ENCODE peak calls at places on chromosome 14, in five cellular contexts. Q is CD4-positive, CD25-positive, alpha-beta regulatory T cell; D is stomach; M is tibial artery; K is SK-N-SH. J is an unnamed sample.

GRCh38 chr14:96888593-96888992 is 91.4 kb downstream of the VRK1 start:
- DNase-seq in Q (no peak), D (no peak), M (no peak), K (no peak), J (no peak)

GRCh38 chr14:69715725-69716482 is 51.0 kb upstream of the SRSF5 start:
- DNase-seq in Q (no peak), D (peak; percentile 73), M (peak; percentile 78), K (peak; percentile 80), J (peak; percentile 72)

GRCh38 chr14:69360438-69361108 is 37.5 kb downstream of the ERH start:
- DNase-seq in Q (no peak), D (no peak), M (no peak), K (no peak), J (no peak)

GRCh38 chr14:60164717-60165546 is at the start of gene DHRS7:
- DNase-seq in Q (peak; percentile 64), D (peak; percentile 85), M (peak; percentile 84), K (peak; percentile 94), J (peak; percentile 90)

GRCh38 chr14:84482256-84483071 is 1047.5 kb upstream of the FLRT2 start:
- DNase-seq in Q (no peak), D (no peak), M (no peak), K (no peak), J (no peak)

GRCh38 chr14:63178912-63179311 is 25.3 kb upstream of the RHOJ start:
- DNase-seq in Q (no peak), D (no peak), M (no peak), K (no peak), J (no peak)

GRCh38 chr14:59454131-59454530 is 11.0 kb downstream of the GPR135 start:
- DNase-seq in Q (no peak), D (no peak), M (peak; percentile 49), K (no peak), J (no peak)

GRCh38 chr14:68886109-68886434 is 93.0 kb downstream of the ACTN1 start:
- DNase-seq in Q (no peak), D (no peak), M (no peak), K (no peak), J (no peak)

GRCh38 chr14:49858383-49858782 is 5.8 kb upstream of the NEMF start:
- DNase-seq in Q (no peak), D (no peak), M (no peak), K (no peak), J (no peak)

GRCh38 chr14:22475381-22475780 is 113.6 kb downstream of the DAD1 start:
- DNase-seq in Q (no peak), D (no peak), M (no peak), K (no peak), J (no peak)

GRCh38 chr14:22477569-22478194 is 111.3 kb downstream of the DAD1 start:
- DNase-seq in Q (no peak), D (no peak), M (no peak), K (no peak), J (no peak)

GRCh38 chr14:22474730-22475351 is 114.2 kb downstream of the DAD1 start:
- DNase-seq in Q (no peak), D (no peak), M (no peak), K (no peak), J (no peak)

GRCh38 chr14:22476882-22477281 is 112.1 kb downstream of the DAD1 start:
- DNase-seq in Q (no peak), D (no peak), M (no peak), K (no peak), J (no peak)

DNA sequence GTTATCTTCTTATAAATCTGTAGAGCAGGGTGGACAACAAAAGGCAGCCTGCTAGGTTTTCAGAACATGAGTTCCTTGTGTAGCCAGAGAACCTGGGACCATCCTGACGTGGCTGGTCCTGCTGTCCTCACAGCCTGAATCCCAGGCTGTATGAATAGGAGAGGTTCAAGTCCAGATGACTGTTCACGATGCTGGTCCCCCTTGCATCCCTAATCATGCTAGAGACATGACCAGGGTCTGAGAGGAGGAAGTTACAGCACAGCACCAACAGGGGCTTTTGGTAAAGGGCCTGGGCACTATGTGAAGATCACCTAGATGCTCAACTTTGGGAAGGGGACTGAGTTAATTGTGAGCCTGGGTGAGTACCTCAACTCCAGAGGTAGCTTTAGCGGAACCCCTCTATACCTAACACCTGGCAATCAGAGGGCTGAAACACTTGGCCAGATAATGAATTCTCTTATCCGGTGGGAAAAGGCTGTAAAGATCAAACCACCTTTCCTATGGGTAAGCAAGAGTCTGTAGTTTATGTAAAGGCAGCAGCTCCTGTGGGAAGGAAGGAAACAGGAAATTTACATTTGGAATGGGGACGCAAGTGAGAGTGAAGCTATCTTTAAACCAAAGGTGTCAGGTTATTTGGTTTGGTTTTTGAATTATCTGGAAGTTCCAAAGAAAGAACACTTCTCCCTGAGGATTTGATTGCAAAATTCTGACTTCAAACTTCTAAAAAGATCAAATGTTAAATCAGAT is 112.8 kb downstream of the DAD1 start:
- DNase-seq in Q (no peak), D (no peak), M (no peak), K (no peak), J (no peak)
- H3K4me1 ChIP-seq in Q (no peaks in the 10 kb centered on the region), D (peaks cover 23% of the 10 kb centered on the region), M (peaks cover 16% of the 10 kb centered on the region), K (no peaks in the 10 kb centered on the region), J (peaks cover 84% of the 10 kb centered on the region)

GRCh38 chr14:99872786-99873440 is 79.7 kb downstream of the EML1 start:
- DNase-seq in Q (no peak), D (no peak), M (no peak), K (peak; percentile 38), J (no peak)
- H3K4me3 ChIP-seq in Q (no peak overlapping the region), D (no peak overlapping the region), M (no peak overlapping the region), K (no peak overlapping the region), J (no peak overlapping the region)

GRCh38 chr14:65228956-65229355 is 126.6 kb upstream of the MAX start:
- DNase-seq in Q (no peak), D (no peak), M (no peak), K (no peak), J (no peak)

GRCh38 chr14:65226824-65227604 is 124.7 kb upstream of the MAX start:
- DNase-seq in Q (no peak), D (peak; percentile 79), M (no peak), K (no peak), J (no peak)

GRCh38 chr14:65230287-65230728 is 128.0 kb upstream of the MAX start:
- DNase-seq in Q (no peak), D (peak; percentile 83), M (no peak), K (peak; percentile 68), J (peak; percentile 57)

GRCh38 chr14:65229431-65230286 is 127.3 kb upstream of the MAX start:
- DNase-seq in Q (no peak), D (peak; percentile 51), M (no peak), K (peak; percentile 59), J (peak; percentile 27)

GRCh38 chr14:65228436-65228835 is 126.1 kb upstream of the MAX start:
- DNase-seq in Q (no peak), D (no peak), M (no peak), K (no peak), J (no peak)
- H3K4me1 ChIP-seq in Q (peaks cover 14% of the 10 kb centered on the region), D (peaks cover 72% of the 10 kb centered on the region), M (peaks cover 2% of the 10 kb centered on the region), K (peaks cover 15% of the 10 kb centered on the region), J (peaks cover 42% of the 10 kb centered on the region)

GRCh38 chr14:54828031-54828430 is 74.6 kb downstream of the GCH1 start:
- DNase-seq in Q (no peak), D (no peak), M (no peak), K (no peak), J (no peak)
- H3K4me3 ChIP-seq in Q (no peak overlapping the region), D (no peak overlapping the region), M (no peak overlapping the region), K (no peak overlapping the region), J (no peak overlapping the region)

GRCh38 chr14:102900631-102901571 is 21.6 kb upstream of the AMN start:
- DNase-seq in Q (peak; percentile 19), D (no peak), M (no peak), K (peak; percentile 17), J (no peak)

GRCh38 chr14:102898298-102898697 is 24.2 kb upstream of the AMN start:
- DNase-seq in Q (no peak), D (no peak), M (no peak), K (no peak), J (no peak)

GRCh38 chr14:102898776-102899515 is 23.5 kb upstream of the AMN start:
- DNase-seq in Q (no peak), D (no peak), M (no peak), K (peak; percentile 18), J (no peak)

GRCh38 chr14:102897299-102898027 is 25.0 kb upstream of the AMN start:
- DNase-seq in Q (no peak), D (no peak), M (no peak), K (no peak), J (no peak)

GRCh38 chr14:102899516-102899900 is 23.0 kb upstream of the AMN start:
- DNase-seq in Q (no peak), D (no peak), M (no peak), K (no peak), J (no peak)
- H3K4me1 ChIP-seq in Q (no peaks in the 10 kb centered on the region), D (no peaks in the 10 kb centered on the region), M (no peaks in the 10 kb centered on the region), K (no peaks in the 10 kb centered on the region), J (peaks cover 14% of the 10 kb centered on the region)

GRCh38 chr14:103258211-103258610 is 75.8 kb upstream of the EIF5 start:
- DNase-seq in Q (no peak), D (no peak), M (no peak), K (no peak), J (no peak)

GRCh38 chr14:103260629-103261124 is 73.4 kb upstream of the EIF5 start:
- DNase-seq in Q (no peak), D (peak; percentile 67), M (peak; percentile 53), K (peak; percentile 57), J (peak; percentile 35)

GRCh38 chr14:103259184-103259583 is 74.9 kb upstream of the EIF5 start:
- DNase-seq in Q (no peak), D (no peak), M (no peak), K (no peak), J (no peak)

GRCh38 chr14:103257211-103257962 is 76.7 kb upstream of the EIF5 start:
- DNase-seq in Q (no peak), D (no peak), M (no peak), K (no peak), J (no peak)

DNA sequence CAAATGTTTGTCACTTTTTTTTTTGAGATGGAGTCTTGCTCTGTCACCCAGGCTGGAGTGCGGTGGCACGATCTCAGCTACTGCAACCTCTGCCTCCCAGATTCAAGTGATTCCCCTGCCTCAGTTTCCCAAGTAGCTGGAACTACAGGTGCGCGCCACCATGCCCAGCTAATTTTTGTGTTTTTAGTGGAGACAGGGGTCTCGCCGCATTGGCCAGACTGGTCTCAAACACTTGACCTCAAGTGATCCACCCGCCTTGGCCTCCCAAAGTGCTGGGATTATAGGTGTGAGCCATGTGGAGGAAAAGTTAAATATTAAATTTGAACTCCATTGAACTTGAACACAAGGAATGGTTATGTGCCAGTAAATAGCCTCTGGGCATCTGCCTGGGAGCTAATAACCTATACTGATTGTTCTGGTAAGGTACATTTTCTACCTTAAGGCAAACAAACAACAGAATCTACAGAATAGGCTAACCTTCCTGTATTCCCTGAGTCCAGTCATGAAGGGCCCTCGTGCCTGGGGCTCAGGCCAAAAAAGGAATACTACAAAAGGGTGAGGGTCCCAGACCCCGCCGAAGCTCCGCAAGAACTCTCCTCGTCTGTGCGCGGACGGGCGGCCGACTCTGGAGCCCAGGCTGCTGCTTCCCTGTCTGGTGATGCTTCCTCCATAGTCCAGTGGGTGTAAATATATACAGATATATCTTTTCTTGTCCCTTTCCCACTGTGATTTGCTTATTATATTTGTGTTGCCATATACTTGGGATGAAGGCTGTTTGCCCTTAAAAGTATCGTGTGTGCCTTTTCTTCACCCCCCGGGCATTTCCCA is 74.0 kb upstream of the EIF5 start:
- DNase-seq in Q (no peak), D (peak; percentile 32), M (no peak), K (peak; percentile 48), J (no peak)
- H3K4me3 ChIP-seq in Q (peak overlapping the region; percentile 47), D (peak overlapping the region; percentile 41), M (peak overlapping the region; percentile 55), K (peak overlapping the region; percentile 51), J (peak overlapping the region; percentile 68)